ENCODE peak calls at places on chromosomes 16 and 17, in seven cellular contexts. U is A172, Y is tibial nerve, B is OCI-LY7, L is transverse colon, O is AG04449, R is stromal cell of bone marrow. A is an unnamed sample.

GRCh38 chr17:59804910-59805381 is 87.8 kb downstream of the TUBD1 start:
- DNase-seq in U (peak), Y (no peak), B (no peak), L (no peak), O (no peak), R (no peak), A (no peak)

GRCh38 chr17:59038734-59039133 is 67.9 kb downstream of the TRIM37 start:
- DNase-seq in U (no peak), Y (no peak), B (no peak), L (no peak), O (peak), R (no peak), A (no peak)

GRCh38 chr17:39678340-39679116 is 9.3 kb downstream of the PGAP3 start:
- DNase-seq in U (no peak), Y (no peak), B (no peak), L (peak), O (no peak), R (no peak), A (no peak)

GRCh38 chr16:88533381-88533831 is 36.8 kb upstream of the ZC3H18 start:
- DNase-seq in U (no peak), Y (no peak), B (no peak), L (no peak), O (no peak), R (no peak), A (no peak)

GRCh38 chr17:55161935-55162555 is 102.7 kb upstream of the HLF start:
- DNase-seq in U (peak), Y (no peak), B (no peak), L (no peak), O (peak), R (peak), A (no peak)

GRCh38 chr16:12455287-12455798 is 348.3 kb downstream of the CPPED1 start:
- DNase-seq in U (peak), Y (no peak), B (peak), L (peak), O (no peak), R (peak), A (peak)

GRCh38 chr17:75847595-75848522 is 3.7 kb upstream of the UNC13D start:
- DNase-seq in U (no peak), Y (no peak), B (no peak), L (no peak), O (no peak), R (no peak), A (no peak)

GRCh38 chr16:520847-521246 is 6.7 kb upstream of the CAPN15 start:
- DNase-seq in U (no peak), Y (no peak), B (no peak), L (no peak), O (no peak), R (no peak), A (no peak)

GRCh38 chr17:61389670-61390478 is 9.8 kb upstream of the TBX2 start:
- DNase-seq in U (no peak), Y (no peak), B (peak), L (peak), O (no peak), R (no peak), A (no peak)

GRCh38 chr17:66406701-66407644 is 104.6 kb downstream of the PRKCA start:
- DNase-seq in U (no peak), Y (no peak), B (no peak), L (no peak), O (no peak), R (no peak), A (no peak)

GRCh38 chr16:1428511-1428910 is 2.4 kb upstream of the PERCC1 start:
- DNase-seq in U (no peak), Y (no peak), B (peak), L (no peak), O (no peak), R (no peak), A (no peak)

GRCh38 chr16:58862334-58863024 is 128.4 kb upstream of the GOT2 start:
- DNase-seq in U (no peak), Y (no peak), B (no peak), L (no peak), O (no peak), R (no peak), A (no peak)

GRCh38 chr17:32546031-32546444 is 59.2 kb downstream of the CDK5R1 start:
- DNase-seq in U (no peak), Y (no peak), B (no peak), L (no peak), O (no peak), R (no peak), A (no peak)

GRCh38 chr17:290121-290521 is 62.5 kb downstream of the RPH3AL start:
- DNase-seq in U (no peak), Y (peak), B (no peak), L (no peak), O (no peak), R (no peak), A (no peak)

GRCh38 chr17:29570521-29570920 is 2.0 kb downstream of the TP53I13 start:
- DNase-seq in U (no peak), Y (peak), B (no peak), L (peak), O (no peak), R (no peak), A (no peak)

A was measured in GM04504.